ENCODE peak calls at places on chromosomes 4 and X, in five cellular contexts. U is HFF-Myc, Z is HepG2, V is fibroblast of lung, J is lung. A is an unnamed sample.

GRCh38 chrX:102720237-102721168 is at the start of gene GPRASP3:
- DNase-seq in U (no peak), Z (no peak), V (peak; percentile 82), J (peak; percentile 83), A (no peak)

GRCh38 chr4:180828455-180829018 is 1414.7 kb upstream of the TENM3 start:
- DNase-seq in U (peak; percentile 6), Z (peak; percentile 25), V (peak; percentile 91), J (no peak), A (no peak)

GRCh38 chr4:110798682-110799081 is 175.8 kb upstream of the PITX2 start:
- DNase-seq in U (no peak), Z (no peak), V (peak; percentile 15), J (no peak), A (no peak)

GRCh38 chr4:156896536-156896935 is 75.1 kb downstream of the PDGFC start:
- DNase-seq in U (no peak), Z (no peak), V (no peak), J (no peak), A (no peak)

GRCh38 chr4:110344165-110344564 is 131.8 kb upstream of the ENPEP start:
- DNase-seq in U (no peak), Z (no peak), V (peak; percentile 8), J (no peak), A (no peak)

GRCh38 chr4:13160906-13161305 is 323.2 kb downstream of the RAB28 start:
- DNase-seq in U (no peak), Z (no peak), V (peak; percentile 59), J (no peak), A (no peak)

GRCh38 chr4:166422475-166422874 is 549.4 kb downstream of the TLL1 start:
- DNase-seq in U (peak; percentile 12), Z (no peak), V (peak; percentile 64), J (no peak), A (no peak)

GRCh38 chrX:136784231-136784630 is 3.5 kb upstream of the ARHGEF6 start:
- DNase-seq in U (no peak), Z (no peak), V (no peak), J (no peak), A (no peak)

GRCh38 chrX:49188468-49189076 is 2.4 kb upstream of the PRICKLE3 start:
- DNase-seq in U (no peak), Z (no peak), V (no peak), J (no peak), A (no peak)

GRCh38 chrX:46627700-46628405 is 54.3 kb downstream of the CHST7 start:
- DNase-seq in U (no peak), Z (no peak), V (peak; percentile 42), J (no peak), A (no peak)

GRCh38 chr4:84499065-84499982 is at the start of gene NKX6-1:
- DNase-seq in U (no peak), Z (no peak), V (peak; percentile 55), J (no peak), A (no peak)

DNA sequence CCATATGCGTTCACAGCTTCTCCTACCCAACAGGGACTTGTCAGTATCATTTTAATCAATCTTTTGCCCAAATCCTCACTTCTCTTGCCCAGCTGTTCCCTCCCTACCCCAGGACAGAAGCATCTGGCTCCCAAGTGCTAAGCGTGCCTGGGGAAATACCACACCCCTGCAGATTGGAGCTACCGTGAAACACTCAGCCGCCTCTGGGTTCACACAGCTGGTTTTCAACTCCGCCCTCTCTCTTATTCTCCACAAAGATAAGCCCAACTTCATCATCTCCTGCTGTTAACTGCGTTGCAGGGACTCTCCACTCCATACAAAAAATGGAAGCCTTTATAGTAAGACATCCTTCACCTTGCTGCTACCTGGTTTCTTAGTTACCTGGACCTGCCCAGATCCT is 147.3 kb upstream of the FTHL17 start:
- DNase-seq in U (no peak), Z (no peak), V (no peak), J (no peak), A (no peak)
- H3K4me3 ChIP-seq in U (no peak overlapping the region), Z (no peak overlapping the region), V (no peak overlapping the region), J (no peak overlapping the region), A (no peak overlapping the region)

GRCh38 chr4:41158756-41159155 is 55.6 kb downstream of the APBB2 start:
- DNase-seq in U (no peak), Z (no peak), V (no peak), J (no peak), A (no peak)

GRCh38 chr4:41160856-41161255 is 53.5 kb downstream of the APBB2 start:
- DNase-seq in U (no peak), Z (no peak), V (peak; percentile 34), J (no peak), A (no peak)

GRCh38 chr4:41158274-41158673 is 56.1 kb downstream of the APBB2 start:
- DNase-seq in U (no peak), Z (no peak), V (no peak), J (no peak), A (no peak)

GRCh38 chr4:41161355-41161754 is 53.0 kb downstream of the APBB2 start:
- DNase-seq in U (no peak), Z (no peak), V (no peak), J (no peak), A (no peak)

DNA sequence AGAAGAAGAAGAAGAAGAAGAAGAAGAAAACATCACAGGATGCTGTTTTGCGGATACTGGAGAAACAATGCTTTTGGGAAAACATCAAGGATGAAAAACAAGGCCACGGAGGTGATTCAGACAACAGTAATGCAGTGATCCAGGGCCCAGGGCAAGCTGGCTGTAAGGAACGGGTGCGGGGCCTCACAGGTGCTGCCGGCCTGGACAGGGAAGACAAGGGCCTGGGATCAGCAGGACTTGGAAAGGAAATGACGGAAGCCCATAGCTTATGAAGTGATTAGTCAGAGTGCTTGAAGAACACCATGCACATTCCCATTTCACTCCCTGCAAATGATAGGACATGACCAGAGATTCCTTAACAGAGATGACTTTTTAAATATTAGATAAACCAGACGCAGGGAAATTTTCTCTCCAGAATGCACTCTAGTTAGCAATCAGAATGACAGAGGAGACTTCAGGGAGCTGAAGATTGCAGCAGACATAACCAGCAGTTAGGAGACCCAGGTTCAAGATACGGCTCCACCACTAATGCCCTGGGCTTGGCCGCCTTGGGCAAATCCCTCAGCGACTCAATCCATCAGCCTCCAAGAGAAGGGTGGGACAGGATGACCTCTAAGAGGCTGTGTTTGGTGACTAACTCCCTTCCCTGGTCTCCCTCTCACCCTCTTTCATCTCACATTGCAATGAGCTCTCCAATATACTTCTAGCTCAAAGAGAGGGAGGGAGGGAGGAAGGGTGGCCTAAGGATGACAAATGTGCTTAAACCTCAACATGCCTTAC is 54.1 kb downstream of the APBB2 start:
- DNase-seq in U (no peak), Z (no peak), V (peak; percentile 82), J (no peak), A (no peak)
- H3K4me3 ChIP-seq in U (no peak overlapping the region), Z (no peak overlapping the region), V (no peak overlapping the region), J (no peak overlapping the region), A (no peak overlapping the region)

DNA sequence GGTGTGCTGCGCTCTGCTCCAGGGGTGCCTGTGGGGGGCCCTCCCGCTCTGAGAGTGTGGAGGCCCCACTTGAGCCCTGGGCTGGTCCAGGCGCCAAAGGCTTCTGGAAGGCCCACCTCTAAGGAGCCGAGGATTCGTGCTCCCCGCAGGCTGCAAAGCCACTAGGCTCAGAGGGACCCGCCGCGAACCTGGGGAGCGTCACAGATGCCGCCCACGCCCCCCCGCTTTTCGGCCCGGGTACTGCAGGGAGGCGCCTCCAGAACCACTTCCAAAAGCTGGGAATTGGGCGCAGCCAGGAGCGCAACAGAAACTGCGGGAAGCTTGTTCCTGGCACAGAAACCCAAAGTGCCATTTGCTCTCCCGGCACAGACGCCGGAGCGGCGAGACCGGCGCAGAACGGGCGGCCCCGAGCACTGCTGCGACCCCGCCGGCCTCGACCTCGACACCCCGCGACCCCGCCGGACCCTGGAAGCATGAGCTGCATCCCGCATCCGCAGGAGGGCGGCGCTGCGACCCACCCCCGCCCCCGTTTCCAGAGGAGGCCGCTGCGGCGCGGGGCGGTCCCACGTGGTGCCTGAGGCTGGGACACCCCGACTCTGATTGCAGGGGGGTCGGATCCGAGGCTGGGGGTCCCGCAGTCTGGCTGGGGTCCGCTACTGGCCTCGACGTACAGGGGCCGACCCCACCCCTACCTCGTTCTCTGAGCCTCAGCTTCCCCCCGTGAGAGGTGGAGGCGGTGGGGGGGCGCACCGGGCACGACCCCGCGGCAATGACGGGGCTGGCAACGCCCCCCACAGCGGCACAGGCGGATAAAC is 30.8 kb downstream of the CPLX1 start:
- DNase-seq in U (no peak), Z (no peak), V (no peak), J (no peak), A (no peak)
- H3K4me3 ChIP-seq in U (no peak overlapping the region), Z (peak overlapping the region; percentile 4), V (peak overlapping the region; percentile 7), J (no peak overlapping the region), A (peak overlapping the region; percentile 9)

GRCh38 chrX:148499638-148500427 is 584 bp upstream of the AFF2 start:
- DNase-seq in U (no peak), Z (no peak), V (no peak), J (no peak), A (no peak)
- H3K4me3 ChIP-seq in U (no peak overlapping the region), Z (no peak overlapping the region), V (no peak overlapping the region), J (no peak overlapping the region), A (peak overlapping the region; percentile 27)

A was measured in iPS DF 6.9.